ENCODE peak calls at places on chromosome 1, in eight cellular contexts. E is GM12865, S is left lung, B is transverse colon, R is GM20000, V is left ventricle myocardium inferior, G is neural crest cell, L is breast epithelium. Y is an unnamed sample.

GRCh38 chr1:157025856-157026255 is 19.7 kb downstream of the ARHGEF11 start:
- DNase-seq in G (no peak), R (no peak), S (no peak), L (no peak), E (no peak), B (no peak), V (no peak), Y (no peak)

GRCh38 chr1:15687446-15687845 is 3.3 kb downstream of the PLEKHM2 start:
- DNase-seq in R (no peak), G (no peak), S (no peak), L (no peak), V (no peak), B (no peak), E (no peak), Y (no peak)

GRCh38 chr1:222644649-222645005 is 26.7 kb downstream of the MIA3 start:
- DNase-seq in G (no peak), E (no peak), R (no peak), V (no peak), B (no peak), L (no peak), S (no peak), Y (no peak)

GRCh38 chr1:116561563-116561962 is 9.3 kb downstream of the CD58 start:
- DNase-seq in E (no peak), R (no peak), V (no peak), B (no peak), G (no peak), S (no peak), L (no peak), Y (no peak)

GRCh38 chr1:63522891-63523728 is at the start of the genes EFCAB7 and ITGB3BP:
- DNase-seq in L (peak; percentile 79), S (peak; percentile 91), G (peak; percentile 80), B (peak; percentile 86), R (peak; percentile 76), V (peak; percentile 78), E (peak; percentile 95), Y (peak; percentile 95)

GRCh38 chr1:31239653-31240241 is at the start of gene NKAIN1:
- DNase-seq in B (no peak), S (no peak), G (peak; percentile 59), L (no peak), V (no peak), R (peak; percentile 36), E (no peak), Y (peak; percentile 18)

GRCh38 chr1:230277201-230277771 is 148.8 kb downstream of the PGBD5 start:
- DNase-seq in S (no peak), R (peak; percentile 49), G (no peak), V (no peak), L (no peak), E (no peak), B (no peak), Y (no peak)

GRCh38 chr1:154803203-154803920 is 66.7 kb downstream of the KCNN3 start:
- DNase-seq in V (no peak), R (no peak), B (no peak), E (no peak), L (no peak), G (no peak), S (no peak), Y (no peak)

GRCh38 chr1:195979646-195980045 is 628.6 kb downstream of the KCNT2 start:
- DNase-seq in E (no peak), B (no peak), G (no peak), S (no peak), R (no peak), V (no peak), L (no peak), Y (no peak)

GRCh38 chr1:68332041-68332440 is 99.7 kb upstream of the WLS start:
- DNase-seq in E (no peak), V (no peak), G (no peak), S (no peak), L (no peak), B (no peak), R (no peak), Y (no peak)

GRCh38 chr1:33244143-33244808 is 12.0 kb upstream of the ZNF362 start:
- DNase-seq in G (no peak), S (no peak), R (no peak), V (no peak), L (peak; percentile 67), B (no peak), E (no peak), Y (peak; percentile 55)

GRCh38 chr1:211133393-211133840 is 531 bp downstream of the KCNH1 start:
- DNase-seq in G (peak; percentile 18), E (no peak), L (no peak), S (no peak), R (no peak), V (no peak), B (no peak), Y (no peak)

GRCh38 chr1:64295566-64295965 is 92.1 kb downstream of the UBE2U start:
- DNase-seq in S (no peak), E (no peak), B (no peak), R (no peak), L (no peak), V (no peak), G (no peak), Y (no peak)

GRCh38 chr1:169928438-169929209 is 34.9 kb upstream of the SCYL3 start:
- DNase-seq in L (no peak), V (no peak), E (peak; percentile 68), S (no peak), B (no peak), R (no peak), G (no peak), Y (peak; percentile 67)

GRCh38 chr1:211129790-211130189 is 4.2 kb downstream of the KCNH1 start:
- DNase-seq in E (no peak), G (no peak), S (no peak), R (no peak), B (no peak), L (no peak), V (no peak), Y (no peak)

DNA sequence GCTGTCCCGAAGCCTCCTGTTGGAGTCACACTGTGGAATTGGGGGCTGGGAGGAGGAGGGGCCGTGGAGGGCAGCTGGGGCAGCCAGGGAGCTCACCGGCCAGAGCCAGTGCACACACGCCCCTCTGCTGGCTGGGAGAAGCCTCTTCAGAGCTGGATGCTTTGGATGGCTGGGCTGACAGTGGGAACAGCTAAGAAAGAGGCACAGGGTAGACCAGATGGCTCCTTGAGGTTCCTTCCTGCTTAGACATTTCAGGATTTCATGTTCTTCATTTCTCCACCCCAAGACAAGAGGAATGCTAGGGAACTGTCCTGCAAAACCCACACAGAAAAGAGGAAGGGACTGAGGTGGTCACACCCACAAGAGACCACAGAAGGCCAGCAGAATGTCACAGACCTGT is 254.8 kb upstream of the VAMP3 start:
- DNase-seq in G (no peak), E (no peak), B (no peak), L (no peak), V (peak; percentile 41), R (no peak), S (no peak), Y (no peak)
- TF ChIP-seq CTCF in G (no peak), E (no peak), B (no peak), L (no peak), V (peak; percentile 36), R (no peak), S (no peak), Y (no peak)

DNA sequence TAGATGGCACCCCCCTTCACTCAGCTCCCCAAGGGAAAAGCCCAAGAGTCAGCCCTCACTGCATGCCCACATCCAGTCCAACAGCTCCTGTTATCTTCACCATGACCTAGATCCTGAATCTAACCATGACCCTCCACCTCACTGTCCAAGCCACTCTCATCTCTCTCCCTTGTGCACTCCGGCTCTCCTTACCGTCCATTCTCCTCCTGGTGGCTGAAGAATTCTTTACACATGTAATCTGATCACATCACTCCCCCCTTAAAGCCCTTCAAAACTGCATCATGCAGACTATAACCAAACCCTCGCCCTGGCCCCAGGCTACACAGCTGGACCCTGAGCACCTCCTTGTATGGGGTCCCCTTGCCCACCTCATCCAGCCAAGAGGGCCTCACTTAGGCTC is 14.0 kb upstream of the PAQR7 start:
- DNase-seq in V (no peak), G (no peak), B (no peak), E (no peak), L (no peak), S (no peak), R (no peak), Y (no peak)
- TF ChIP-seq CTCF in V (no peak), G (peak; percentile 38), B (no peak), E (no peak), L (no peak), S (no peak), R (no peak), Y (no peak)

DNA sequence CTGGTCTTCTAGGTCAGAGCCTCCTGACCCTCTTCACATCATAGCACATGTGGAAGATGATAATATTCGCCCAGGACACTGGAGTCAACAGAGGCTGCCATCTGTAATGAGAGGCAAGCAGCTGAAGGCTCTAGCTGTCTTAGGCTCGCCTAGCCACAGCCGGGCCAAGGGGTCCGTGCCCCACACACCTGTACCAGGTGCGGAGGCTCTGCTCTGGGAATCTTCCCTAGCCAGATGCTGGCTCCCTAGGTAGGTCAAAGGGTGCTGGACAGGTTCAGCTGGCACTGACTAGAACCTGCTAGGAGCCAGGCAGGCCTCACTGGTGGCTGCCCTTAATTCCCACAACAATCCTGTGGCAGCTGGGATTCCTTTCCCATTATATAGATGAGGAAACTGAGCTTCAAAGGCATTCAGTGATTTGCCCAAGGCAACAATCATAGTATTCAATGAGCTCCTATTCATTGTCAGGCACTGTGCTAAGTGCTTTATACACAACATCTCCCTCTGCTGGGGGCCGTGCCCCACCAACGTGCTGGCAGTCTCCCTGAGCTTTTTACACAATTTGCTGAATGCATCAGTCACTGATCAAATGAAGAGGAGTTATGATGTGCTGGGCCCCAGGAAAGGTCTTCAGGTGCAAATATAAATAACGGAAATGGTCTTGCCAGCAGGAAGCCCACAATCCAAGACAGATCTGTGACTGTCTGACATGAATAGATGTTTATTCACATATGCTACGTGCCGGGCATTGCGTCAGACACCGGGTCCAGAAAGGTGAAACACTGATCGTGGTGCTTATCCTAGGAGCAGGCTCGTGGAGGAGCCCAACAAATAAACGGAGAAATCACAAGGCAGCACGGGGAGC is 58.0 kb downstream of the DDX20 start:
- DNase-seq in E (no peak), L (no peak), B (no peak), G (no peak), V (no peak), S (no peak), R (no peak), Y (peak; percentile 8)
- TF ChIP-seq CTCF in E (peak; percentile 8), L (no peak), B (no peak), G (peak; percentile 19), V (peak; percentile 28), S (no peak), R (no peak), Y (no peak)

GRCh38 chr1:12600335-12600734 is 17.7 kb downstream of the DHRS3 start:
- DNase-seq in B (no peak), R (no peak), V (peak; percentile 84), E (no peak), L (no peak), G (no peak), S (no peak), Y (no peak)

GRCh38 chr1:12602633-12603024 is 15.4 kb downstream of the DHRS3 start:
- DNase-seq in S (no peak), L (no peak), V (no peak), E (no peak), R (no peak), B (no peak), G (no peak), Y (no peak)

GRCh38 chr1:12601690-12602632 is 16.0 kb downstream of the DHRS3 start:
- DNase-seq in B (no peak), G (no peak), L (no peak), E (no peak), R (no peak), V (no peak), S (peak; percentile 68), Y (no peak)

GRCh38 chr1:12599657-12600056 is 18.4 kb downstream of the DHRS3 start:
- DNase-seq in G (no peak), B (no peak), E (no peak), V (no peak), L (no peak), S (no peak), R (no peak), Y (no peak)

GRCh38 chr1:12600880-12601633 is 17.0 kb downstream of the DHRS3 start:
- DNase-seq in L (no peak), G (no peak), E (peak; percentile 29), B (peak; percentile 68), V (no peak), S (no peak), R (peak; percentile 63), Y (peak; percentile 67)
- TF ChIP-seq CTCF in L (no peak), G (peak; percentile 53), E (peak; percentile 57), B (peak; percentile 50), V (peak; percentile 58), S (peak; percentile 33), R (peak; percentile 9), Y (peak; percentile 36)

Y was measured in MCF 10A.